ENCODE peak calls at places on chromosome 9, in seven cellular contexts. Z is hippocampal formation, N is skeletal muscle cell, Q is PC-3, D is GOT3, M is DMS53, C is nucleus accumbens. I is an unnamed sample.

GRCh38 chr9:38432922-38433510 is 8.8 kb upstream of the IGFBPL1 start:
- DNase-seq in N (no peak), Z (no peak), C (no peak), Q (peak; percentile 65), D (no peak), M (peak; percentile 73), I (no peak)

GRCh38 chr9:93827545-93828330 is 127.4 kb downstream of the BARX1 start:
- DNase-seq in N (peak; percentile 1), C (peak; percentile 13), D (no peak), M (peak; percentile 81), Q (peak; percentile 59), Z (no peak), I (no peak)

GRCh38 chr9:122056484-122056883 is 36.6 kb downstream of the TTLL11 start:
- DNase-seq in Z (no peak), M (no peak), C (no peak), N (no peak), D (no peak), Q (peak; percentile 27), I (no peak)

GRCh38 chr9:137056739-137057407 is 3.0 kb upstream of the ENTPD2 start:
- DNase-seq in M (peak; percentile 68), D (no peak), Z (no peak), Q (peak; percentile 32), N (no peak), C (no peak), I (no peak)

GRCh38 chr9:131423171-131423581 is 29.3 kb downstream of the PRRC2B start:
- DNase-seq in C (no peak), N (peak; percentile 67), Z (peak; percentile 75), Q (peak; percentile 77), M (peak; percentile 97), D (no peak), I (no peak)

GRCh38 chr9:91266457-91266856 is 95.3 kb downstream of the AUH start:
- DNase-seq in M (no peak), Z (no peak), C (no peak), D (no peak), Q (no peak), N (no peak), I (no peak)

GRCh38 chr9:121369595-121370265 is at the start of gene STOM:
- DNase-seq in M (peak; percentile 89), N (no peak), Q (peak; percentile 22), D (no peak), Z (no peak), C (no peak), I (peak; percentile 71)

GRCh38 chr9:91117959-91118651 is 243.6 kb downstream of the AUH start:
- DNase-seq in Q (no peak), M (peak; percentile 89), D (no peak), N (peak; percentile 77), C (peak; percentile 19), Z (peak; percentile 8), I (no peak)

GRCh38 chr9:37944671-37945481 is 40.9 kb upstream of the SLC25A51 start:
- DNase-seq in C (no peak), Q (peak; percentile 47), M (no peak), N (no peak), D (no peak), Z (no peak), I (no peak)

GRCh38 chr9:123928471-123929176 is 1.3 kb downstream of the DENND1A start:
- DNase-seq in Z (no peak), C (no peak), N (no peak), M (no peak), D (no peak), Q (peak; percentile 24), I (peak; percentile 21)

GRCh38 chr9:20170122-20170521 is 381.3 kb upstream of the SLC24A2 start:
- DNase-seq in Q (no peak), D (no peak), N (no peak), C (no peak), Z (no peak), M (no peak), I (no peak)

GRCh38 chr9:115997923-115998322 is 155.7 kb upstream of the PAPPA start:
- DNase-seq in M (no peak), Q (peak; percentile 54), Z (no peak), C (no peak), D (no peak), N (peak; percentile 80), I (peak; percentile 78)

GRCh38 chr9:125851971-125852370 is 104.8 kb downstream of the PBX3 start:
- DNase-seq in C (no peak), Q (no peak), M (no peak), D (no peak), Z (no peak), N (no peak), I (no peak)

GRCh38 chr9:113599647-113600476 is 136.3 kb downstream of the RGS3 start:
- DNase-seq in Q (no peak), C (no peak), M (no peak), Z (no peak), N (no peak), D (no peak), I (peak; percentile 78)

GRCh38 chr9:13470836-13471235 is 191.3 kb upstream of the MPDZ start:
- DNase-seq in Q (no peak), D (no peak), C (no peak), Z (no peak), N (no peak), M (no peak), I (no peak)

GRCh38 chr9:80552931-80553330 is 981.2 kb downstream of the TLE4 start:
- DNase-seq in C (no peak), Z (no peak), Q (no peak), N (peak; percentile 77), M (no peak), D (no peak), I (no peak)

GRCh38 chr9:122347348-122348287 is 23.2 kb upstream of the PTGS1 start:
- DNase-seq in M (peak; percentile 57), D (no peak), Q (peak; percentile 61), Z (no peak), C (no peak), N (no peak), I (no peak)

GRCh38 chr9:93270976-93271375 is 87.0 kb downstream of the WNK2 start:
- DNase-seq in C (no peak), D (no peak), Q (no peak), Z (no peak), N (no peak), M (no peak), I (no peak)

GRCh38 chr9:127626752-127627493 is 14.8 kb downstream of the STXBP1 start:
- DNase-seq in C (no peak), Z (no peak), M (no peak), N (no peak), D (no peak), Q (no peak), I (no peak)

GRCh38 chr9:122071716-122072115 is 21.4 kb downstream of the TTLL11 start:
- DNase-seq in Z (no peak), Q (no peak), M (no peak), D (no peak), N (no peak), C (no peak), I (no peak)

GRCh38 chr9:111728617-111729366 is 65.9 kb downstream of the SHOC1 start:
- DNase-seq in N (peak; percentile 77), Z (no peak), M (peak; percentile 46), Q (peak; percentile 93), D (no peak), C (no peak), I (peak; percentile 67)

GRCh38 chr9:81028504-81028903 is 660.8 kb downstream of the TLE1 start:
- DNase-seq in Q (peak; percentile 91), Z (no peak), N (peak; percentile 95), C (no peak), M (no peak), D (no peak), I (peak; percentile 57)

GRCh38 chr9:119221281-119221680 is 148.0 kb downstream of the BRINP1 start:
- DNase-seq in M (no peak), Z (no peak), N (no peak), Q (no peak), C (no peak), D (no peak), I (peak; percentile 9)

GRCh38 chr9:76866689-76867088 is 39.2 kb downstream of the PRUNE2 start:
- DNase-seq in Q (peak; percentile 91), M (peak; percentile 12), C (no peak), N (peak; percentile 84), D (no peak), Z (no peak), I (peak; percentile 86)

GRCh38 chr9:15697459-15697858 is 144.6 kb downstream of the CCDC171 start:
- DNase-seq in Z (no peak), D (no peak), M (no peak), Q (peak; percentile 65), N (peak; percentile 60), C (no peak), I (peak; percentile 62)

GRCh38 chr9:28207657-28208056 is 634.4 kb upstream of the C9orf72 start:
- DNase-seq in Q (no peak), C (no peak), D (no peak), M (no peak), Z (no peak), N (no peak), I (no peak)

I was measured in GM04503.